ENCODE peak calls at places on chromosome 19, in ten cellular contexts. X is NCI-H1105; V is type B pancreatic cell; Q is cardiac fibroblast; L is SW480; M is CD4-positive, alpha-beta T cell; T is stomach; H is coronary artery; D is activated T-cell treated with anti-CD3 and anti-CD28 coated beads for 1 hour; P is mucosa of gallbladder. Y is an unnamed sample.

GRCh38 chr19:41853768-41854167 is 6.3 kb upstream of the RPS19 start:
- DNase-seq in L (no peak), H (no peak), M (no peak), X (no peak), T (no peak), D (no peak), Q (no peak), V (no peak), P (no peak), Y (no peak)

GRCh38 chr19:40700083-40700482 is 9.6 kb upstream of the NUMBL start:
- DNase-seq in M (no peak), Q (no peak), D (no peak), T (no peak), H (no peak), L (no peak), P (no peak), X (no peak), V (no peak), Y (no peak)

GRCh38 chr19:30799854-30800755 is 427.9 kb downstream of the ZNF536 start:
- DNase-seq in V (peak; percentile 67), Q (peak; percentile 10), H (no peak), P (peak; percentile 19), T (peak; percentile 28), X (peak; percentile 33), D (peak; percentile 4), M (no peak), L (peak; percentile 31), Y (no peak)

GRCh38 chr19:33726756-33727155 is 69.9 kb upstream of the KCTD15 start:
- DNase-seq in M (no peak), Q (no peak), X (no peak), D (no peak), H (no peak), T (no peak), P (no peak), L (no peak), V (no peak), Y (no peak)

GRCh38 chr19:16076958-16077611 is 790 bp downstream of the TPM4 start:
- DNase-seq in D (no peak), X (peak; percentile 18), L (peak; percentile 35), M (no peak), V (no peak), Q (peak; percentile 53), T (peak; percentile 55), H (no peak), P (no peak), Y (peak; percentile 20)

GRCh38 chr19:45424191-45425058 is 708 bp upstream of the ERCC1 start:
- DNase-seq in L (peak; percentile 99), H (peak; percentile 92), M (no peak), D (no peak), P (peak; percentile 62), T (peak; percentile 62), V (no peak), X (no peak), Q (peak; percentile 91), Y (peak; percentile 35)

GRCh38 chr19:49809155-49809986 is 3.7 kb downstream of the FUZ start:
- DNase-seq in V (no peak), M (peak; percentile 39), L (peak; percentile 50), H (peak; percentile 87), D (peak; percentile 41), Q (peak; percentile 19), P (peak; percentile 44), T (peak; percentile 66), X (peak; percentile 17), Y (peak; percentile 50)

GRCh38 chr19:4097501-4097900 is 26.4 kb downstream of the MAP2K2 start:
- DNase-seq in Q (no peak), H (peak; percentile 84), D (no peak), P (no peak), V (no peak), X (no peak), T (no peak), L (no peak), M (no peak), Y (no peak)

GRCh38 chr19:38145627-38146026 is 78.4 kb downstream of the DPF1 start:
- DNase-seq in M (no peak), P (no peak), H (no peak), V (no peak), L (no peak), Q (peak; percentile 81), D (no peak), T (no peak), X (no peak), Y (no peak)

GRCh38 chr19:15274477-15274876 is 42.2 kb upstream of the EPHX3 start:
- DNase-seq in X (no peak), P (no peak), T (no peak), L (no peak), V (no peak), M (no peak), D (no peak), H (no peak), Q (no peak), Y (no peak)

GRCh38 chr19:23071087-23071511 is 45.7 kb upstream of the ZNF730 start:
- DNase-seq in L (no peak), Q (peak; percentile 16), P (peak; percentile 11), M (no peak), X (no peak), D (no peak), H (no peak), V (peak; percentile 66), T (no peak), Y (no peak)

GRCh38 chr19:18939922-18940775 is 868 bp downstream of the HOMER3 start:
- DNase-seq in D (no peak), V (no peak), X (no peak), P (peak; percentile 38), T (peak; percentile 37), H (no peak), L (no peak), M (no peak), Q (peak; percentile 46), Y (no peak)

GRCh38 chr19:49678970-49679831 is 2.1 kb downstream of the PRMT1 start:
- DNase-seq in Q (no peak), V (no peak), H (no peak), P (no peak), M (no peak), L (no peak), D (no peak), X (no peak), T (no peak), Y (no peak)

GRCh38 chr19:3855321-3855720 is 13.5 kb downstream of the ZFR2 start:
- DNase-seq in H (no peak), X (no peak), D (no peak), L (peak; percentile 78), M (no peak), Q (no peak), V (no peak), P (no peak), T (peak; percentile 49), Y (no peak)

GRCh38 chr19:6707011-6707657 is 13.3 kb downstream of the C3 start:
- DNase-seq in L (no peak), H (no peak), P (no peak), M (no peak), D (no peak), X (no peak), V (no peak), T (no peak), Q (no peak), Y (no peak)

GRCh38 chr19:57103573-57104277 is 16.1 kb upstream of the USP29 start:
- DNase-seq in X (peak; percentile 55), V (no peak), M (peak; percentile 36), T (peak; percentile 41), P (peak; percentile 76), L (peak; percentile 32), H (no peak), D (peak; percentile 39), Q (peak; percentile 80), Y (peak; percentile 46)

GRCh38 chr19:4640247-4641000 is 1.1 kb downstream of the TNFAIP8L1 start:
- DNase-seq in T (no peak), P (peak; percentile 24), M (no peak), D (no peak), V (no peak), L (no peak), Q (no peak), H (no peak), X (no peak), Y (no peak)

GRCh38 chr19:33102893-33103292 is 21.9 kb downstream of the GPATCH1 start:
- DNase-seq in D (no peak), H (no peak), L (no peak), V (no peak), M (no peak), X (no peak), Q (no peak), T (no peak), P (no peak), Y (no peak)

GRCh38 chr19:47699360-47699917 is 13.8 kb upstream of the EHD2 start:
- DNase-seq in M (peak; percentile 52), P (no peak), Q (peak; percentile 43), H (no peak), X (no peak), V (no peak), D (peak; percentile 25), L (peak; percentile 44), T (peak; percentile 59), Y (peak; percentile 18)

GRCh38 chr19:16892868-16893685 is 4.3 kb downstream of the F2RL3 start:
- DNase-seq in V (no peak), P (no peak), M (no peak), T (no peak), D (no peak), H (no peak), X (no peak), Q (no peak), L (no peak), Y (no peak)

GRCh38 chr19:4664642-4665041 is 5.5 kb downstream of the MYDGF start:
- DNase-seq in M (no peak), Q (no peak), T (no peak), X (no peak), P (no peak), L (no peak), D (no peak), V (no peak), H (no peak), Y (no peak)